ENCODE peak calls at places on chromosomes 6 and 20, in ten cellular contexts. I, R, T, Y, X, V, F, Z, K and C are unnamed samples.

GRCh38 chr6:42316390-42316970 is 98.8 kb upstream of the MRPS10 start:
- DNase-seq in I (peak; percentile 90), R (no peak), T (peak; percentile 77), Y (no peak), X (peak; percentile 66), V (peak; percentile 60), F (peak; percentile 61), Z (no peak), K (no peak), C (no peak)

GRCh38 chr6:122580731-122581130 is 29.5 kb upstream of the PKIB start:
- DNase-seq in I (no peak), R (no peak), T (no peak), Y (no peak), X (no peak), V (no peak), F (no peak), Z (no peak), K (no peak), C (peak; percentile 14)

GRCh38 chr20:41717464-41717863 is 99.3 kb upstream of the CHD6 start:
- DNase-seq in I (no peak), R (no peak), T (no peak), Y (peak; percentile 26), X (no peak), V (peak; percentile 44), F (no peak), Z (no peak), K (no peak), C (peak; percentile 61)

GRCh38 chr6:44522871-44523270 is 135.4 kb downstream of the CDC5L start:
- DNase-seq in I (no peak), R (no peak), T (no peak), Y (no peak), X (no peak), V (no peak), F (no peak), Z (no peak), K (no peak), C (no peak)

GRCh38 chr6:44152533-44152932 is 6.1 kb upstream of the CAPN11 start:
- DNase-seq in I (no peak), R (no peak), T (no peak), Y (no peak), X (no peak), V (no peak), F (no peak), Z (no peak), K (no peak), C (no peak)

GRCh38 chr6:44671333-44671732 is 283.8 kb downstream of the CDC5L start:
- DNase-seq in I (no peak), R (no peak), T (peak; percentile 9), Y (no peak), X (no peak), V (no peak), F (no peak), Z (no peak), K (no peak), C (no peak)

GRCh38 chr20:40110241-40110910 is 578.7 kb downstream of the MAFB start:
- DNase-seq in I (no peak), R (no peak), T (no peak), Y (no peak), X (no peak), V (no peak), F (no peak), Z (no peak), K (no peak), C (no peak)

GRCh38 chr20:35134472-35134871 is 12.7 kb downstream of the EDEM2 start:
- DNase-seq in I (no peak), R (peak; percentile 34), T (no peak), Y (no peak), X (no peak), V (no peak), F (no peak), Z (peak; percentile 88), K (no peak), C (no peak)

GRCh38 chr6:118580585-118581419 is 32.7 kb downstream of the PLN start:
- DNase-seq in I (peak; percentile 78), R (peak; percentile 31), T (peak; percentile 44), Y (peak; percentile 49), X (peak; percentile 53), V (peak; percentile 95), F (peak; percentile 17), Z (no peak), K (no peak), C (peak; percentile 80)

GRCh38 chr6:118577972-118578371 is 29.9 kb downstream of the PLN start:
- DNase-seq in I (no peak), R (no peak), T (no peak), Y (no peak), X (no peak), V (no peak), F (no peak), Z (no peak), K (no peak), C (no peak)

GRCh38 chr6:118579786-118580185 is 31.7 kb downstream of the PLN start:
- DNase-seq in I (no peak), R (no peak), T (no peak), Y (no peak), X (no peak), V (no peak), F (no peak), Z (no peak), K (no peak), C (no peak)

GRCh38 chr6:118581489-118581959 is 33.4 kb downstream of the PLN start:
- DNase-seq in I (peak; percentile 80), R (no peak), T (no peak), Y (no peak), X (no peak), V (peak; percentile 81), F (no peak), Z (no peak), K (no peak), C (peak; percentile 39)

GRCh38 chr6:118578617-118579016 is 30.5 kb downstream of the PLN start:
- DNase-seq in I (no peak), R (no peak), T (no peak), Y (no peak), X (no peak), V (no peak), F (no peak), Z (no peak), K (no peak), C (no peak)
- H3K9me3 ChIP-seq in I (peaks cover 16% of the 10 kb centered on the region), R (no peaks in the 10 kb centered on the region), T (peaks cover 4% of the 10 kb centered on the region), Y (peaks cover 15% of the 10 kb centered on the region), X (peaks cover 18% of the 10 kb centered on the region), V (no peaks in the 10 kb centered on the region), F (peaks cover 43% of the 10 kb centered on the region), Z (peaks cover 38% of the 10 kb centered on the region), K (peaks cover 25% of the 10 kb centered on the region), C (peaks cover 25% of the 10 kb centered on the region)

DNA sequence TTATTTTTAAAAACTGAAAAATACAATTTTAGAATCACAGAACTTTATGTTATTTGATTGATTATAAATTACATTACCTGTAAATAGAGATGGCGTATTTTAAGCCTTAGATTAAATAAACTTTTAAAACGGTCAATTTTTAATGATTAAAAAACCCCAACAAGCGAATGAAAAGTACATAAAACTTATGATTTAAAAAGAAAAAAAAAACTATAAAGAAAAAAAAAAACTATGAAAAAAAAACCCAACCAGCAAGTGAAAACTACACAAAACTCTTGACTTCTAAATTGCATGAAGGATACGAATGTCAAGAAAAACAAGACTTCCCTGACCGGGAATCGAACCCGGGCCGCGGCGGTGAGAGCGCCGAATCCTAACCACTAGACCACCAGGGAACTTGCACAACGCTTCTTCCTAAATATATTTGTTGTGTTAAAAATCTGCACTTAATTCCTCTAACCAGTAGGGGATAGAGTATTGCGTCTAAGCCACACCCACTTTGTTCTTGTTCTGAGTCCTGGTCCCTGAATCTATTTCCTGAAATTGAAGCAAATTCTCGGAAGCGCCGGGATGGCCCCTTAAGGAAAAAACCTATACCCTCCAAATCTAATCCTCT is 10.7 kb upstream of the NCOA7 start:
- DNase-seq in I (peak; percentile 92), R (peak; percentile 86), T (peak; percentile 87), Y (peak; percentile 86), X (peak; percentile 91), V (peak; percentile 94), F (peak; percentile 96), Z (peak; percentile 91), K (peak; percentile 89), C (peak; percentile 96)
- TF ChIP-seq CTCF in I (peak; percentile 28), R (peak; percentile 26), T (no peak), Y (peak; percentile 22), X (no peak), V (peak; percentile 20), F (peak; percentile 17), Z (peak; percentile 54), K (peak; percentile 31), C (no peak)

GRCh38 chr6:513961-514360 is 122.4 kb downstream of the IRF4 start:
- DNase-seq in I (no peak), R (no peak), T (no peak), Y (no peak), X (no peak), V (no peak), F (no peak), Z (no peak), K (no peak), C (no peak)

GRCh38 chr6:509676-510075 is 118.1 kb downstream of the IRF4 start:
- DNase-seq in I (no peak), R (no peak), T (no peak), Y (no peak), X (no peak), V (no peak), F (no peak), Z (no peak), K (no peak), C (no peak)

GRCh38 chr6:514396-514973 is 122.9 kb downstream of the IRF4 start:
- DNase-seq in I (no peak), R (no peak), T (no peak), Y (no peak), X (no peak), V (no peak), F (no peak), Z (no peak), K (no peak), C (no peak)

GRCh38 chr6:513058-513457 is 121.5 kb downstream of the IRF4 start:
- DNase-seq in I (no peak), R (no peak), T (no peak), Y (no peak), X (no peak), V (no peak), F (no peak), Z (no peak), K (no peak), C (no peak)

DNA sequence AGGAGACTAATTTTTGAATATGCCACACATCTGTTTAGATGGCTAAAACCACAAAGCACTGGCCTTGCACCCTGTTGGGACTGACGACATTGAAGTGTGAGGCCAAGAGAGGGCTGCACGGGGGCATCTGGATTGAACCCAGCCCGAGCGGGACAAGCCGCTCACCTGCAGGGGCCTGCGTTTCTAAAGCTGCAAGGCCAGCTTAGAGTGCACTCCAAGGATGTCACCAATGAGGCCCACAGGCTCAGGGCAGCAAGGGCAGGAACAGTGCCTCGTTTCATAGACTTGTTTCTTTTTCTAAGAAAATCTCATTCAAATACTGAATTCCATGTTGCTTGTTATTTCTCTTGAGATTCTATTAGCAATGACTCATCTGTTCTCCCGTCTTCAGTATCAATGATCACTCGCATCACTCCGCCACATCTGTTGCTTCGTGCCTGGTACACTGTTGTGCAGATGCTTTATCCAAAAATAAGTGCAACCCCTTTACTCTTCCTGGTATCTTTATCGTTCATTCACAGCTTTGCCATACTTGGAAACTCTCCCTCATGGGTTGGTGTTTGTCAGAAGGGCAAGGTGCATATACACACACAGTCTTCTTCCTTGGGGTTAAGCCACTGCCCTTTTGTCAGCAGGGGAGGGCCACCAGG is 120.1 kb downstream of the IRF4 start:
- DNase-seq in I (peak; percentile 20), R (no peak), T (no peak), Y (no peak), X (no peak), V (no peak), F (no peak), Z (no peak), K (no peak), C (no peak)
- H3K4me1 ChIP-seq in I (no peaks in the 10 kb centered on the region), R (no peaks in the 10 kb centered on the region), T (no peaks in the 10 kb centered on the region), Y (no peaks in the 10 kb centered on the region), X (no peaks in the 10 kb centered on the region), V (peaks cover 4% of the 10 kb centered on the region), F (no peaks in the 10 kb centered on the region), Z (no peaks in the 10 kb centered on the region), K (no peaks in the 10 kb centered on the region), C (no peaks in the 10 kb centered on the region)

GRCh38 chr6:169387809-169388383 is 134.2 kb upstream of the THBS2 start:
- DNase-seq in I (no peak), R (no peak), T (no peak), Y (no peak), X (no peak), V (no peak), F (no peak), Z (no peak), K (no peak), C (no peak)
- H3K9me3 ChIP-seq in I (no peaks in the 10 kb centered on the region), R (no peaks in the 10 kb centered on the region), T (no peaks in the 10 kb centered on the region), Y (no peaks in the 10 kb centered on the region), X (no peaks in the 10 kb centered on the region), V (no peaks in the 10 kb centered on the region), F (peaks cover 8% of the 10 kb centered on the region), Z (peaks cover 6% of the 10 kb centered on the region), K (no peaks in the 10 kb centered on the region), C (peaks cover 6% of the 10 kb centered on the region)